ENCODE peak calls at places on chromosomes 6 and 20, in five cellular contexts. T is psoas muscle, W is heart left ventricle, N is GM12878, Y is tibial artery. C is an unnamed sample.

GRCh38 chr6:149855040-149855654 is 9.0 kb downstream of the LRP11 start:
- DNase-seq in T (no peak), W (no peak), N (no peak), Y (no peak), C (no peak)

GRCh38 chr20:23446505-23446904 is 6.2 kb downstream of the CST11 start:
- DNase-seq in T (peak), W (peak), N (peak), Y (no peak), C (no peak)

GRCh38 chr6:149933036-149933435 is 8.8 kb upstream of the ULBP2 start:
- DNase-seq in T (no peak), W (no peak), N (no peak), Y (no peak), C (no peak)

GRCh38 chr6:149081281-149081680 is 236.2 kb upstream of the TAB2 start:
- DNase-seq in T (no peak), W (no peak), N (no peak), Y (no peak), C (no peak)

GRCh38 chr6:43763133-43763797 is 6.7 kb upstream of the VEGFA start:
- DNase-seq in T (no peak), W (no peak), N (no peak), Y (no peak), C (no peak)

GRCh38 chr20:44247676-44248419 is 740 bp downstream of the GDAP1L1 start:
- DNase-seq in T (no peak), W (peak), N (no peak), Y (no peak), C (no peak)

GRCh38 chr6:149014631-149015171 is 267.9 kb downstream of the UST start:
- DNase-seq in T (no peak), W (no peak), N (no peak), Y (no peak), C (no peak)

GRCh38 chr6:107843400-107843799 is 19.3 kb upstream of the SCML4 start:
- DNase-seq in T (no peak), W (no peak), N (no peak), Y (no peak), C (no peak)

GRCh38 chr6:1409774-1410465 is 20.5 kb downstream of the FOXF2 start:
- DNase-seq in T (no peak), W (no peak), N (no peak), Y (no peak), C (no peak)

GRCh38 chr20:7493311-7493710 is 446.9 kb downstream of the HAO1 start:
- DNase-seq in T (no peak), W (no peak), N (no peak), Y (no peak), C (peak)

GRCh38 chr6:43171284-43172126 is 436 bp downstream of the SRF start:
- DNase-seq in T (peak), W (peak), N (no peak), Y (no peak), C (peak)

GRCh38 chr6:14799928-14800327 is 445.9 kb upstream of the JARID2 start:
- DNase-seq in T (peak), W (peak), N (peak), Y (peak), C (no peak)

GRCh38 chr20:63530788-63531160 is 6.4 kb downstream of the PTK6 start:
- DNase-seq in T (no peak), W (peak), N (no peak), Y (no peak), C (no peak)

GRCh38 chr6:130602151-130602770 is 224.9 kb upstream of the SMLR1 start:
- DNase-seq in T (no peak), W (no peak), N (no peak), Y (no peak), C (no peak)

GRCh38 chr20:49646126-49646525 is 67.6 kb downstream of the B4GALT5 start:
- DNase-seq in T (no peak), W (no peak), N (no peak), Y (no peak), C (no peak)

GRCh38 chr6:12992770-12993169 is 276.2 kb downstream of the PHACTR1 start:
- DNase-seq in T (no peak), W (no peak), N (no peak), Y (no peak), C (no peak)

GRCh38 chr6:46684771-46685170 is 2.9 kb upstream of the TDRD6 start:
- DNase-seq in T (no peak), W (no peak), N (no peak), Y (no peak), C (no peak)

GRCh38 chr20:3686867-3687321 is 5.1 kb upstream of the ADAM33 start:
- DNase-seq in T (peak), W (peak), N (no peak), Y (peak), C (no peak)

GRCh38 chr6:132251711-132252110 is 149.6 kb downstream of the MOXD1 start:
- DNase-seq in T (no peak), W (no peak), N (no peak), Y (no peak), C (no peak)

GRCh38 chr6:31836676-31837611 is 9.4 kb downstream of the HSPA1B start:
- DNase-seq in T (no peak), W (no peak), N (no peak), Y (no peak), C (no peak)

GRCh38 chr6:37258405-37258704 is 411 bp upstream of the TMEM217 start:
- DNase-seq in T (no peak), W (no peak), N (no peak), Y (no peak), C (no peak)

GRCh38 chr20:10647471-10647870 is 26.3 kb downstream of the JAG1 start:
- DNase-seq in T (no peak), W (no peak), N (no peak), Y (peak), C (no peak)
- TF ChIP-seq CTCF in T (peak), W (no peak), N (peak), Y (peak), C (peak)

DNA sequence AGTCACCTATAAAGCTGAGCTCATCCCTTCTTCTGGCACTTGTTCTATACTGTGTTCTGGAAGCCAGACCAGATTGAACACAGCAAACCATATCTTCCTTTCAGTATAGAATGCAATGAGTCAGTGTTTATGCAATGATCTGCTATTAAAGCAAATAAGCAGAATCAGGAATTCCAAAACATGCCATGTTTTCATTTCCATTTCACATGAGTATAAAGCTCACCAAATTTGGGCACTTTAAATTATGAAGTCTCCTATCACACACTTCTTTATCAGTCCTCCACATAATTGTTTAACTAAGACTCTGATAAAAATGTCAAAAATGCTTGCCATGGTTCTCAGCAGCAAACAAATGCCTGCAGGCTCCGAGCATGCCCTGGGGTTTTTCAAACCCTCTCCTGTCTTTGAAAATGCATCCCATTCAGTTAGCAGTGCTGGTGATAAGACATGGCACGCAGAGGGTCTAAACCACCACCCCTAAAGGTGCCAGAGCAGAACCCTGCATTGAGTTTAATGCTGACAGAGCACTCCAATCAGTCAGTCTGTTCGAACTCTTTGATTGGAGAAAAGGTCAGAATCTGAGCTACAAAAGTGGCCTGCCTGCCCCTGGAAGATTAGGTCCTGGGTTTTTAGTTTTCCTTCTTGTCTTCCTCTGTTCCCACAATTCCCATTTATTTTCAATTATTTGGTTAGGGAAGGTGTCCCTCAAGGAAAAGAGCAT is 234.1 kb downstream of the GMPR start:
- DNase-seq in T (no peak), W (no peak), N (no peak), Y (no peak), C (no peak)
- H3K4me3 ChIP-seq in T (no peak), W (no peak), N (peak), Y (no peak), C (no peak)

GRCh38 chr6:117602151-117602898 is at the start of gene GOPC:
- DNase-seq in T (peak), W (peak), N (peak), Y (peak), C (peak)
- TF ChIP-seq CTCF in T (no peak), W (no peak), N (no peak), Y (no peak), C (peak)

GRCh38 chr6:138986578-138986977 is 1.5 kb downstream of the REPS1 start:
- DNase-seq in T (no peak), W (no peak), N (no peak), Y (no peak), C (no peak)
- H3K4me3 ChIP-seq in T (peak), W (peak), N (peak), Y (peak), C (peak)

GRCh38 chr20:59424976-59425375 is 124.6 kb downstream of the EDN3 start:
- DNase-seq in T (no peak), W (no peak), N (no peak), Y (no peak), C (no peak)

GRCh38 chr20:59428006-59428405 is 127.6 kb downstream of the EDN3 start:
- DNase-seq in T (no peak), W (no peak), N (no peak), Y (no peak), C (no peak)

GRCh38 chr20:59425572-59425971 is 125.2 kb downstream of the EDN3 start:
- DNase-seq in T (no peak), W (no peak), N (no peak), Y (no peak), C (no peak)

GRCh38 chr20:59431014-59431413 is 130.6 kb downstream of the EDN3 start:
- DNase-seq in T (no peak), W (no peak), N (no peak), Y (no peak), C (no peak)

GRCh38 chr20:59428441-59429205 is 128.2 kb downstream of the EDN3 start:
- DNase-seq in T (no peak), W (no peak), N (no peak), Y (no peak), C (no peak)
- TF ChIP-seq CTCF in T (no peak), W (no peak), N (no peak), Y (no peak), C (peak)

GRCh38 chr6:105137388-105137787 is 42.4 kb downstream of the POPDC3 start:
- DNase-seq in T (peak), W (peak), N (no peak), Y (no peak), C (no peak)
- H3K4me3 ChIP-seq in T (peak), W (peak), N (peak), Y (peak), C (no peak)

GRCh38 chr20:57526067-57526884 is 1.3 kb upstream of the CTCFL start:
- DNase-seq in T (no peak), W (no peak), N (no peak), Y (no peak), C (no peak)
- TF ChIP-seq CTCF in T (no peak), W (no peak), N (no peak), Y (no peak), C (peak)

GRCh38 chr6:28880519-28880893 is 43.3 kb downstream of the TRIM27 start:
- DNase-seq in T (no peak), W (no peak), N (no peak), Y (no peak), C (no peak)
- H3K4me3 ChIP-seq in T (peak), W (peak), N (peak), Y (peak), C (peak)

GRCh38 chr6:30547454-30547853 is 8.8 kb downstream of the GNL1 start:
- DNase-seq in T (no peak), W (no peak), N (no peak), Y (no peak), C (no peak)

GRCh38 chr6:30542404-30542725 is 13.9 kb downstream of the GNL1 start:
- DNase-seq in T (no peak), W (no peak), N (no peak), Y (no peak), C (no peak)

GRCh38 chr6:30542915-30543314 is 13.4 kb downstream of the GNL1 start:
- DNase-seq in T (no peak), W (no peak), N (no peak), Y (no peak), C (no peak)

GRCh38 chr6:30543824-30544223 is 12.5 kb downstream of the GNL1 start:
- DNase-seq in T (no peak), W (no peak), N (no peak), Y (no peak), C (no peak)

DNA sequence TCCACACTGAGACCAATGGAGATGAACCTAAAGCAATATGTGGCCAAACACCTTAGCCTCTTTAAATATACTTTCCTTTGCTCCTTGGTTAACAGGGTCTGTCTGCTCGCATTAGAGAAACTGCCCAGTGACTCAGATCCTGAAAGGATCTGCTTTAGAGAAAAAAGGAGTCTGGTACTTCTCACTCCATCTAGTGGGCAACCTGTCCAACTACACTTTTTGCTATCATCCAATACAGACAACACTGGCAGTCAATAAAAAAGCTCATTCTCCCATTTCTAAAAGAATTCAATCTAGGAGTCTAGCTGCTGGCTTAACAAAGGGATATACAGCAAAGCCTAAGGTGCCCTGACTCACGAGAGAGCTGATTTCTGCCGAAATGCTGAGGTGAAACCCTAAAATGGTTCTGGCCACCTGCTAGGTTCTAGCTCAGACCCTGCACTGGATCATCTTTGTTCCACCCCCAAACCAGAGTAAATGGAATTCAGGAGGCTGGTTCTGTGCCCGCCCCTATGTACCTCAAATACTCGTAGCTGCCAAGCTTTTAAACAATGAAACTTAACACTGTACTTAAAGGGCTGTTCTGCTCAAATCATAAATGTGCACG is 11.5 kb downstream of the GNL1 start:
- DNase-seq in T (no peak), W (no peak), N (no peak), Y (no peak), C (no peak)
- TF ChIP-seq CTCF in T (peak), W (peak), N (peak), Y (peak), C (peak)